ENCODE peak calls at places on chromosomes 4 and X, in eight cellular contexts. J is endothelial cell; Z is amniotic stem cell; X is CD4-positive, alpha-beta T cell; D is COLO829; T is stimulated activated CD4-positive, alpha-beta T cell treated with anti-CD3 and anti-CD28 coated beads, Interleukin-12 subunit alpha, Interleukin-12 subunit beta, amount 100 ng/mL, for 48 hours; G is A549; A is NCI-H1092 treated with DMSO at 0.1 percent for 48 hours. L is an unnamed sample.

GRCh38 chr4:19372365-19372764 is 879.3 kb upstream of the SLIT2 start:
- DNase-seq in J (no peak), Z (no peak), X (no peak), D (no peak), T (no peak), G (no peak), A (no peak), L (no peak)

GRCh38 chr4:132284910-132285426 is 864.1 kb upstream of the PCDH10 start:
- DNase-seq in J (no peak), Z (no peak), X (no peak), D (no peak), T (no peak), G (no peak), A (no peak), L (no peak)

GRCh38 chr4:48738856-48739255 is 41.2 kb downstream of the FRYL start:
- DNase-seq in J (no peak), Z (no peak), X (no peak), D (no peak), T (no peak), G (no peak), A (no peak), L (no peak)

GRCh38 chrX:81338924-81339323 is 137.0 kb downstream of the SH3BGRL start:
- DNase-seq in J (no peak), Z (no peak), X (no peak), D (no peak), T (no peak), G (no peak), A (no peak), L (no peak)

GRCh38 chrX:120824021-120824420 is 51.6 kb downstream of the CT47B1 start:
- DNase-seq in J (no peak), Z (no peak), X (no peak), D (no peak), T (no peak), G (no peak), A (no peak), L (no peak)

GRCh38 chr4:104421576-104421975 is 73.1 kb downstream of the CXXC4 start:
- DNase-seq in J (no peak), Z (no peak), X (no peak), D (no peak), T (no peak), G (peak), A (no peak), L (no peak)

GRCh38 chr4:166622425-166622977 is 611.8 kb downstream of the SPOCK3 start:
- DNase-seq in J (no peak), Z (no peak), X (no peak), D (no peak), T (no peak), G (no peak), A (no peak), L (no peak)

GRCh38 chrX:123481908-123482873 is 250.7 kb downstream of the THOC2 start:
- DNase-seq in J (no peak), Z (no peak), X (no peak), D (no peak), T (no peak), G (no peak), A (no peak), L (no peak)

GRCh38 chr4:12993923-12994322 is 490.2 kb downstream of the RAB28 start:
- DNase-seq in J (no peak), Z (no peak), X (no peak), D (no peak), T (no peak), G (no peak), A (no peak), L (no peak)

GRCh38 chr4:79046191-79046590 is 107.0 kb upstream of the PAQR3 start:
- DNase-seq in J (no peak), Z (no peak), X (no peak), D (no peak), T (no peak), G (no peak), A (no peak), L (no peak)

GRCh38 chr4:106314960-106315359 is 1.0 kb downstream of the TBCK start:
- DNase-seq in J (no peak), Z (no peak), X (no peak), D (no peak), T (no peak), G (no peak), A (no peak), L (no peak)

GRCh38 chrX:30971761-30972603 is 82.9 kb upstream of the TAB3 start:
- DNase-seq in J (peak), Z (no peak), X (no peak), D (peak), T (peak), G (peak), A (peak), L (no peak)

GRCh38 chr4:75629239-75629638 is 1.1 kb downstream of the CDKL2 start:
- DNase-seq in J (no peak), Z (no peak), X (no peak), D (no peak), T (no peak), G (no peak), A (no peak), L (no peak)

GRCh38 chr4:155005395-155006087 is 202.9 kb upstream of the NPY2R start:
- DNase-seq in J (no peak), Z (no peak), X (no peak), D (peak), T (no peak), G (no peak), A (no peak), L (no peak)

GRCh38 chrX:82237328-82237727 is 1035.4 kb downstream of the SH3BGRL start:
- DNase-seq in J (no peak), Z (no peak), X (no peak), D (no peak), T (no peak), G (peak), A (no peak), L (no peak)

GRCh38 chr4:139242511-139243051 is 37.4 kb downstream of the MGARP start:
- DNase-seq in J (no peak), Z (peak), X (no peak), D (no peak), T (no peak), G (no peak), A (no peak), L (no peak)

GRCh38 chr4:67700119-67700873 is 659 bp downstream of the UBA6 start:
- DNase-seq in J (no peak), Z (peak), X (no peak), D (no peak), T (no peak), G (no peak), A (peak), L (peak)

GRCh38 chrX:149638860-149639259 is 7.3 kb upstream of the TMEM185A start:
- DNase-seq in J (no peak), Z (no peak), X (no peak), D (no peak), T (no peak), G (no peak), A (no peak), L (no peak)

GRCh38 chr4:88010921-88011320 is 3.5 kb downstream of the PKD2 start:
- DNase-seq in J (no peak), Z (no peak), X (no peak), D (no peak), T (no peak), G (no peak), A (no peak), L (no peak)

GRCh38 chr4:186298034-186298647 is 32.2 kb downstream of the F11 start:
- DNase-seq in J (peak), Z (no peak), X (no peak), D (no peak), T (no peak), G (no peak), A (no peak), L (no peak)

GRCh38 chrX:45295587-45295986 is 94.9 kb upstream of the DIPK2B start:
- DNase-seq in J (no peak), Z (no peak), X (no peak), D (peak), T (no peak), G (peak), A (peak), L (no peak)